ENCODE peak calls at places on chromosomes 4 and X, in four cellular contexts. D is suprapubic skin, X is A549, G is thyroid gland. U is an unnamed sample.

GRCh38 chrX:122565952-122566351 is 618.1 kb upstream of the GRIA3 start:
- DNase-seq in D (no peak), G (no peak), X (no peak), U (no peak)

GRCh38 chr4:22356996-22357596 is 158.8 kb downstream of the ADGRA3 start:
- DNase-seq in X (no peak), D (no peak), G (no peak), U (no peak)

GRCh38 chr4:81786063-81786763 is 314.5 kb upstream of the RASGEF1B start:
- DNase-seq in G (peak; percentile 12), D (no peak), X (no peak), U (no peak)

GRCh38 chrX:48306175-48306574 is 50.3 kb downstream of the SSX3 start:
- DNase-seq in X (no peak), D (no peak), G (no peak), U (no peak)

GRCh38 chr4:189285377-189285776 is 655.3 kb upstream of the FRG1 start:
- DNase-seq in D (no peak), G (no peak), X (no peak), U (no peak)

GRCh38 chr4:94452476-94453300 is 946 bp downstream of the PDLIM5 start:
- DNase-seq in D (peak; percentile 93), X (peak; percentile 17), G (peak; percentile 59), U (peak; percentile 83)

GRCh38 chr4:85681194-85681803 is 206.3 kb downstream of the ARHGAP24 start:
- DNase-seq in D (peak; percentile 65), G (no peak), X (no peak), U (no peak)

GRCh38 chr4:113179091-113179490 is 129.6 kb downstream of the ANK2 start:
- DNase-seq in D (no peak), G (no peak), X (no peak), U (no peak)

GRCh38 chrX:54029543-54030143 is 14.6 kb downstream of the PHF8 start:
- DNase-seq in D (no peak), G (peak; percentile 93), X (no peak), U (peak; percentile 80)

GRCh38 chrX:134365923-134366322 is 94.0 kb upstream of the HPRT1 start:
- DNase-seq in G (no peak), X (no peak), D (no peak), U (no peak)

GRCh38 chrX:17174671-17175070 is 200.3 kb upstream of the NHS start:
- DNase-seq in X (no peak), D (no peak), G (peak; percentile 2), U (no peak)

GRCh38 chr4:55547461-55547770 is 707 bp upstream of the CLOCK start:
- DNase-seq in G (no peak), D (no peak), X (no peak), U (no peak)

GRCh38 chrX:31580726-31581125 is 508.9 kb upstream of the FTHL17 start:
- DNase-seq in D (no peak), G (no peak), X (no peak), U (no peak)

GRCh38 chr4:173301518-173302201 is 32.5 kb downstream of the HMGB2 start:
- DNase-seq in X (no peak), G (no peak), D (no peak), U (no peak)

GRCh38 chr4:47349323-47349722 is 114.2 kb downstream of the COMMD8 start:
- DNase-seq in G (no peak), D (no peak), X (no peak), U (no peak)

GRCh38 chrX:66635360-66635759 is 3.5 kb downstream of the EDA2R start:
- DNase-seq in D (no peak), G (peak; percentile 11), X (no peak), U (no peak)

GRCh38 chr4:148312996-148313490 is 129.2 kb downstream of the NR3C2 start:
- DNase-seq in G (no peak), X (no peak), D (no peak), U (no peak)

GRCh38 chr4:77145806-77146425 is 11.1 kb upstream of the CCNG2 start:
- DNase-seq in D (no peak), G (no peak), X (no peak), U (no peak)

GRCh38 chr4:61239250-61239649 is 39.1 kb downstream of the ADGRL3 start:
- DNase-seq in G (no peak), X (no peak), D (no peak), U (no peak)

GRCh38 chr4:77342170-77342810 is 185.3 kb downstream of the CCNG2 start:
- DNase-seq in G (no peak), D (no peak), X (no peak), U (no peak)

GRCh38 chrX:40580537-40581332 is at the start of gene ATP6AP2:
- DNase-seq in G (peak; percentile 91), D (peak; percentile 95), X (peak; percentile 90), U (peak; percentile 91)
- TF ChIP-seq POLR2A in G (peak; percentile 95), D (peak; percentile 16), X (peak; percentile 52), U (no peak)

GRCh38 chrX:41475166-41475565 is 28.0 kb downstream of the NYX start:
- DNase-seq in X (no peak), D (no peak), G (no peak), U (no peak)
- TF ChIP-seq CTCF in X (no peak), D (no peak), G (no peak), U (no peak)

GRCh38 chr4:151582098-151582497 is 173.1 kb downstream of the FHIP1A start:
- DNase-seq in X (no peak), D (no peak), G (no peak), U (no peak)
- H3K4me1 ChIP-seq in X (no peaks in the 10 kb centered on the region), D (peaks cover 15% of the 10 kb centered on the region), G (no peaks in the 10 kb centered on the region), U (no peaks in the 10 kb centered on the region)

DNA sequence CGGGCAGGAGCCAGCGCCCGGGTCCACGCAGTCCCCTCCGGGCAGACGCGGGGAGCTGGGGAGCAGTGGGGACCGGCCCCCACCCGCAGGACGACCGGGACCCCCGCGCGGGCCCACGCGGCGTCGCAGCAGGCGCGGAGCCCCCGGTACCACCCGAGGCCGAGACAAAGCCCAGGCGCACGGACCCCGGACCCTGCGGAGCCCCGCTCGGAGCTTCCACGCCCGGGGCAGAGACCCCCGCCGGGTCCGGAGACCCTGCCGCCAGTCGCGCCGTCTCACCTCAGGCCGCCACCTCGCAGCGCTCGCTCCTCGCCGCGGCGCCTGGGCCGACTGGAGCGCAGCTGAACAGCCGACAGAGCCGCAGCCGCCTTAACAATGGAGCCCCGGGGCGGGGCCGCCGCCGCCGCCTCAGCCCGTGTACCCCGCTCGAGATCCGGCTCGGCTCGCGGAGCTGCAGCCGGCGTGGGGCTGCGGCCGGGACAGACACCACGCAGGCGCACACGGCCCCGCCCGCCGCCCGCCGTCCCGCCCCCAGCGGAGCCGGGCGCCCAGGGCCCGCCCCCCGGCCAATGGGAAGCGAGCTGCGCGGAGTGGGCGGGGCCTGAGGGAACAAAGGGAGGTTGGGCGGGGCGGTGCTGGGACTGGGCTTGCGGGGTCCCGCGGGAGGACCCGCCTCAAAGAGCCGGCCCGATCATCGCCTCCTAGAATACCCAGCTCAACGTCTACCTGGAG is at the start of gene AFAP1:
- DNase-seq in G (peak; percentile 88), D (peak; percentile 89), X (peak; percentile 81), U (peak; percentile 89)
- TF ChIP-seq POLR2A in G (peak; percentile 91), D (peak; percentile 45), X (peak; percentile 26), U (no peak)

GRCh38 chr4:57211131-57211530 is 100.9 kb upstream of the IGFBP7 start:
- DNase-seq in X (no peak), D (no peak), G (no peak), U (no peak)
- TF ChIP-seq CTCF in X (no peak), D (no peak), G (no peak), U (no peak)

DNA sequence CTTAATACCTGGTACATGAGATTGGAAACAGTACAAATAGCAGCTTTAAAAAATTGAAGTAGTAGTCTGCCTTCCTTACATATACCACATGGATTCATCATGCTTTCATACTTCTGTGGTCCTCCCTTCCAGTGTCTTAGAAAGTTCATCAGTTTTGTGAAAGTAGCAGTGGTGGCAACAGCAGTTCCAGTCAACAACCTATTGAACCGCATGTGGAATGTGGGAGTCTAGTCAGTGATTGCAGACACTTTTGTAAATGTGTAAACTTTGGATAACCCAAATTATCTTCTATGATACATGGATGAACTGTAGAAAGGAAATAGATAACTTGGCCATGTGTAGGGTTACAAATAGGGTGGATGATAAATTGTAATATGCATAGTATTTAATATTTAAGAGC is 34.1 kb downstream of the FNIP2 start:
- DNase-seq in D (no peak), G (no peak), X (no peak), U (no peak)
- H3K4me1 ChIP-seq in D (peaks cover 43% of the 10 kb centered on the region), G (peaks cover 31% of the 10 kb centered on the region), X (peaks cover 13% of the 10 kb centered on the region), U (peaks cover 32% of the 10 kb centered on the region)

GRCh38 chr4:149901128-149901527 is 85.5 kb upstream of the IQCM start:
- DNase-seq in D (no peak), X (no peak), G (no peak), U (no peak)
- TF ChIP-seq POLR2A in D (no peak), X (no peak), G (no peak), U (no peak)

DNA sequence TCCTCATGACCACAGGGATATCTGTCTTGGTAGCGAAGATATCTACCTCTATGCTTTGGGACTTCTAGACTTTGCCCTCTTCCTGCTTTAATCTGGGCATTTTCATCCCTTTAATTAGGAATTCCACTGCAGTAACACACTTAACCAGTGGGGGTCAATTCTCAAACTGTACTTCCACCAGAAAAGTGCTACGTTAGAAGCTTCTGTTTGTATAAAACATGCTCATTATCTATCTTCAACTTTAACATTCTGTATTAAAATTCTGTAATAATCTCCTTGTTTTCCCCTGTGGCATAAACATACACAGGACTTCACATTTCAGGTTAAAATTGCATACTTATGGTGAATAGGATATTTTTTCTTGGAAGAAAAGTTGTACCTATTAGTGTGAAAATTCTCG is 105.6 kb downstream of the AMMECR1 start:
- DNase-seq in G (no peak), D (no peak), X (peak; percentile 17), U (no peak)
- TF ChIP-seq CTCF in G (no peak), D (no peak), X (no peak), U (no peak)

GRCh38 chr4:101801957-101802356 is 11.4 kb downstream of the BANK1 start:
- DNase-seq in D (no peak), X (no peak), G (no peak), U (no peak)

GRCh38 chr4:101807351-101807750 is 16.8 kb downstream of the BANK1 start:
- DNase-seq in G (peak; percentile 25), D (no peak), X (no peak), U (no peak)

GRCh38 chr4:101806914-101807313 is 16.4 kb downstream of the BANK1 start:
- DNase-seq in D (no peak), X (no peak), G (peak; percentile 65), U (no peak)
- H3K4me1 ChIP-seq in D (no peaks in the 10 kb centered on the region), X (peaks cover 3% of the 10 kb centered on the region), G (peaks cover 12% of the 10 kb centered on the region), U (no peaks in the 10 kb centered on the region)

U was measured in stomach.